ENCODE peak calls at places on chromosomes 3 and 15, in eight cellular contexts. I, Z, K, L, O, M, N and R are unnamed samples. For H3K36me3, H3K27me3 and H3K4me1, the result is how much of the 10 kb centered on the place peaks cover.

GRCh38 chr3:88005066-88005465 is 53.7 kb downstream of the CGGBP1 start:
- DNase-seq in I (no peak), O (no peak), N (no peak), L (no peak), Z (no peak), M (no peak), K (no peak), R (no peak)

GRCh38 chr15:35737521-35737920 is 191.6 kb upstream of the DPH6 start:
- DNase-seq in M (no peak), N (no peak), L (no peak), Z (no peak), I (no peak), O (no peak), K (no peak), R (no peak)

GRCh38 chr15:86892774-86893449 is 813.2 kb downstream of the AGBL1 start:
- DNase-seq in I (no peak), L (no peak), O (peak), N (no peak), Z (no peak), K (no peak), M (no peak), R (no peak)

GRCh38 chr3:143826296-143826695 is 22.0 kb downstream of the SLC9A9 start:
- DNase-seq in I (no peak), K (no peak), M (peak), N (no peak), L (no peak), Z (no peak), O (no peak), R (no peak)

GRCh38 chr3:135051409-135051946 is 256.4 kb downstream of the EPHB1 start:
- DNase-seq in M (no peak), L (no peak), I (no peak), K (no peak), N (no peak), O (no peak), Z (no peak), R (no peak)

GRCh38 chr15:95284933-95285401 is 1045.5 kb upstream of the NR2F2 start:
- DNase-seq in I (no peak), N (no peak), O (no peak), Z (no peak), K (no peak), L (no peak), M (no peak), R (no peak)

GRCh38 chr15:63041402-63041977 is 1.1 kb upstream of the TPM1 start:
- DNase-seq in L (no peak), I (no peak), Z (no peak), N (no peak), K (no peak), M (no peak), O (no peak), R (no peak)

GRCh38 chr3:161042023-161042501 is 63.1 kb downstream of the B3GALNT1 start:
- DNase-seq in M (no peak), Z (no peak), I (no peak), O (no peak), L (no peak), N (no peak), K (no peak), R (no peak)

GRCh38 chr3:135148431-135148830 is 353.4 kb downstream of the EPHB1 start:
- DNase-seq in L (no peak), O (no peak), Z (no peak), M (no peak), K (no peak), I (peak), N (no peak), R (peak)

GRCh38 chr15:69903476-69904295 is 194.0 kb downstream of the TLE3 start:
- DNase-seq in Z (no peak), L (no peak), N (no peak), I (no peak), M (no peak), O (no peak), K (no peak), R (no peak)

GRCh38 chr3:150357140-150357539 is 51.0 kb upstream of the TSC22D2 start:
- DNase-seq in L (no peak), N (no peak), O (no peak), I (no peak), Z (no peak), M (no peak), K (no peak), R (no peak)

GRCh38 chr15:51229907-51230328 is 108.5 kb downstream of the CYP19A1 start:
- DNase-seq in K (no peak), N (no peak), Z (no peak), O (no peak), I (no peak), L (no peak), M (no peak), R (no peak)

GRCh38 chr15:35120173-35120572 is 35.1 kb upstream of the NANOGP8 start:
- DNase-seq in K (no peak), O (no peak), N (no peak), Z (no peak), M (no peak), I (no peak), L (no peak), R (no peak)

GRCh38 chr3:35385271-35385670 is 254.1 kb upstream of the ARPP21 start:
- DNase-seq in N (no peak), L (no peak), I (no peak), K (no peak), M (no peak), Z (no peak), O (no peak), R (no peak)

GRCh38 chr3:193805448-193805847 is 212.4 kb downstream of the OPA1 start:
- DNase-seq in Z (peak), O (no peak), L (no peak), K (no peak), M (peak), N (no peak), I (peak), R (peak)

GRCh38 chr3:127588675-127589577 is 1.6 kb downstream of the TPRA1 start:
- DNase-seq in O (no peak), L (no peak), I (no peak), Z (no peak), M (no peak), K (no peak), N (no peak), R (no peak)

GRCh38 chr3:116020989-116021388 is 397.7 kb downstream of the GAP43 start:
- DNase-seq in N (no peak), O (no peak), I (no peak), Z (no peak), L (no peak), M (no peak), K (no peak), R (no peak)

GRCh38 chr3:186536883-186537553 is 7.2 kb downstream of the CRYGS start:
- DNase-seq in Z (no peak), L (no peak), I (no peak), M (no peak), K (no peak), O (no peak), N (no peak), R (no peak)

GRCh38 chr3:178146406-178146831 is 389.8 kb upstream of the KCNMB2 start:
- DNase-seq in K (no peak), N (no peak), Z (no peak), O (no peak), M (no peak), I (no peak), L (no peak), R (no peak)

GRCh38 chr3:143963946-143964345 is 7.7 kb upstream of the DIPK2A start:
- DNase-seq in O (no peak), I (no peak), N (no peak), Z (no peak), K (no peak), L (no peak), M (no peak), R (peak)

GRCh38 chr3:61080737-61081445 is 170.4 kb downstream of the FHIT start:
- DNase-seq in Z (no peak), N (no peak), K (no peak), I (no peak), L (no peak), O (no peak), M (no peak), R (no peak)

GRCh38 chr15:27635916-27636315 is 463.2 kb downstream of the OCA2 start:
- DNase-seq in O (no peak), N (no peak), M (no peak), L (no peak), K (no peak), Z (no peak), I (no peak), R (no peak)

GRCh38 chr3:181326637-181327223 is 337.2 kb upstream of the DNAJC19 start:
- DNase-seq in M (no peak), K (no peak), O (no peak), L (no peak), Z (no peak), N (no peak), I (no peak), R (no peak)

GRCh38 chr3:171480526-171480925 is 20.3 kb upstream of the TNIK start:
- DNase-seq in N (no peak), I (no peak), O (no peak), M (no peak), Z (no peak), L (no peak), K (no peak), R (no peak)

GRCh38 chr3:189139631-189140030 is 32.1 kb upstream of the TPRG1 start:
- DNase-seq in I (no peak), N (no peak), Z (no peak), M (no peak), L (no peak), K (no peak), O (no peak), R (no peak)

GRCh38 chr3:192930585-192930984 is 12.9 kb upstream of the MB21D2 start:
- DNase-seq in K (no peak), M (no peak), Z (no peak), L (no peak), N (no peak), O (no peak), I (no peak), R (no peak)

GRCh38 chr15:49900036-49900435 is 219.0 kb downstream of the ATP8B4 start:
- DNase-seq in L (no peak), M (no peak), Z (no peak), O (no peak), N (no peak), K (no peak), I (no peak), R (no peak)
- H3K36me3 ChIP-seq in L (under half), M (under half), Z (under half), O (under half), N (under half), K (under half), I (under half), R (under half)

DNA sequence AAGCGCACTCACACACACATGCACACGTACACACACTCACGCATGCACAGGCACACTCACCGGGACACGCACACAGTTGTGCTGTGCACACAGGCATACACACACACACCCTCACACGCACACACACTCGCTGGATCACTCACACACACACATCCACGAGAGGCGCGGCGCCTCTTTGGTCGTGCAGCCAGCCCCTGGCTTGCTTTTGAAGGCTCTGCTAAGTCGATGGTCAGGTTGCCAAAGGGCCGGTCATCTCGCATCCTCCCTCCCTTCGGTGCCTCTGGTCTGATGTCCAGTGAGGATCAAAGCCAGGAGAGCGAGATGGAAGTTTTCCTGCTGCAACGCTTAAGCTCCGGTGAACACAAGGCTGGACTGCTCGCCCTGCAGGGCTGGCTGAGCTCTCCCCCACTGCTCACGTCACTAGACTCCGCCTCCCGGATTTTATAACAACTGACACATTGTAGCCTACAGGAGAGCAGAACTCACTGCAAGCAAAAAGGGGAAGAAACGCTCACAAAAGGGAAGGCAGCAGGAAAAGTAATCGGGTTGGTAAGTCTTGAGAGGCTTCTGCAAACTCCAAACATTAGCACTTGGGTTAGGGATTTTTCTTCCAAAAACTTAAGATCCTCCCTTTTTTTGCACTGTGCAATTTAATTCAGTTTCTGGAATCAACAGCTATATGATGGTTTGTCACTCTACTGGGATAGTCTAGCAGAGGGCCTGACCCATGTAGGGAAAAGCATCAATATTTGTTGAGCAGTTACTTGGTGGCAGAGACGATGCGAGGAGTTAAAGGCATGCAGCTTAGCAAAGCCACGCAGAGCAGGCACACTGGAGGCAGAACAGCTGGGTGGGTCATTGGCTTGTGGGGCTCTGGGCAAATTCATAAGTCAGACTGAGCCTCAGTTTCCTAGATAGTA is at the start of gene SRGAP3:
- DNase-seq in M (peak), L (peak), N (peak), O (peak), K (peak), Z (peak), I (peak), R (peak)
- H3K27me3 ChIP-seq in M (under half), L (under half), N (under half), O (under half), K (under half), Z (under half), I (under half), R (under half)

DNA sequence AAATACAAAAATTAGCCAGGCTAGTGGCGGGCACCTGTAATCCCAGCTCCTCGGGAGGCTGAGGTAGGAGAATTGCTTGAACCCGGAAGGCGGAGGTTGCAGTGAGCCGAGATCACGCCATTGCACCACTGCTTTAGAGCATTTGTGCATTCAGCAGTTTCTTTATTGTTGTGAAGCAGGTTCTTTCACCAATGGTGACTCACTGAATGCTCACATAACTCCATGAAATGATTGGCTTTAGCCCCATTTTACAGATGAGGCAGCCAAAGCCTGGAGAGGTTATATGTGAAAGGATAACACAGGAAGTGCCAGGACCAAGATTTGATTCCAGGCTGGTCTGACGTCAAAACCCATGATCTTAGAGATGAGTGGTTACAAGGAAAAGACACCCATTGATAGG is 195.2 kb downstream of the SLCO3A1 start:
- DNase-seq in L (no peak), O (no peak), I (no peak), K (no peak), N (no peak), M (no peak), Z (no peak), R (no peak)
- H3K4me1 ChIP-seq in L (under half), O (under half), I (half or more), K (under half), N (under half), M (under half), Z (under half), R (under half)

GRCh38 chr15:78541744-78542034 is 1.4 kb downstream of the PSMA4 start:
- DNase-seq in M (no peak), Z (no peak), N (no peak), L (no peak), O (no peak), I (no peak), K (no peak), R (no peak)
- H3K36me3 ChIP-seq in M (under half), Z (under half), N (under half), L (under half), O (under half), I (under half), K (under half), R (under half)

GRCh38 chr3:9041626-9042025 is 78.4 kb upstream of the RAD18 start:
- DNase-seq in Z (no peak), O (no peak), I (no peak), M (no peak), L (no peak), N (no peak), K (no peak), R (no peak)
- H3K27me3 ChIP-seq in Z (under half), O (under half), I (under half), M (under half), L (under half), N (under half), K (under half), R (under half)

GRCh38 chr15:71705151-71705550 is 105.2 kb upstream of the NR2E3 start:
- DNase-seq in L (no peak), M (no peak), K (no peak), Z (no peak), N (no peak), O (no peak), I (no peak), R (no peak)
- H3K4me1 ChIP-seq in L (under half), M (under half), K (under half), Z (half or more), N (under half), O (under half), I (half or more), R (under half)

DNA sequence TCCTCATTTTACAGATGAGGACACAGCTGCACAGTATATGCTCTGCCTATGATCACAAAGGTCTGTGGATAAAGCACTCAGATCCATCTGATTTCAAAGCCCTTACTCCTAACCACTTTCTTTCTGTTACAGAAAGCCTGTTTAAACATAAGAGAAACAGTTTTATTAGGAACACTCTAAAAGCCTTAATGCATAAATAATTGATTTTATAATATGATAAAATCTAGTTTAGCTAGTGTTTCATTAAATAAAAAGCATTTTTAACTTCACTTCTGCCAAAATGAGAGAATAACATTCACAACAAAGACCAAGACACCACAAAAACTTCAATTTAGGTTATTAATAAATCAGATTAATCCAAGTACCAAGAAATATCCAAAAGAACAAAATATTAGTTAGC is 21.4 kb downstream of the SNX4 start:
- DNase-seq in N (no peak), K (no peak), L (no peak), Z (no peak), O (no peak), M (no peak), I (no peak), R (no peak)
- H3K36me3 ChIP-seq in N (under half), K (under half), L (under half), Z (half or more), O (under half), M (under half), I (under half), R (under half)